ENCODE peak calls at places on chromosomes 6 and 20, in nine cellular contexts. C is nephron progenitor cell; G is neural crest cell; R is ELF-1; T is GM10248; O is midbrain; N is AG08395; X is stimulated activated CD8-positive, alpha-beta memory T cell treated with anti-CD3 and anti-CD28 coated beads, Interleukin-7, amount 100 ng/mL, for 1 hour; S is WTC11. Q is an unnamed sample.

GRCh38 chr20:64146936-64147451 is 17.3 kb upstream of the MYT1 start:
- DNase-seq in C (no peak), G (no peak), R (no peak), T (no peak), O (no peak), N (no peak), X (no peak), S (peak), Q (no peak)

GRCh38 chr6:169099411-169100202 is 154.0 kb downstream of the THBS2 start:
- DNase-seq in C (no peak), G (no peak), R (peak), T (no peak), O (no peak), N (no peak), X (no peak), S (no peak), Q (no peak)

GRCh38 chr6:7513534-7513933 is 27.9 kb upstream of the DSP start:
- DNase-seq in C (no peak), G (no peak), R (no peak), T (no peak), O (no peak), N (no peak), X (no peak), S (no peak), Q (no peak)

GRCh38 chr20:44720617-44720993 is 5.4 kb downstream of the CCN5 start:
- DNase-seq in C (no peak), G (no peak), R (peak), T (no peak), O (peak), N (peak), X (no peak), S (no peak), Q (no peak)

GRCh38 chr20:58552366-58552934 is 37.3 kb upstream of the APCDD1L start:
- DNase-seq in C (no peak), G (no peak), R (no peak), T (no peak), O (no peak), N (no peak), X (no peak), S (no peak), Q (no peak)

GRCh38 chr6:106439459-106439858 is 78.9 kb downstream of the CRYBG1 start:
- DNase-seq in C (no peak), G (no peak), R (no peak), T (no peak), O (no peak), N (peak), X (no peak), S (no peak), Q (no peak)

GRCh38 chr6:1424306-1424927 is 35.0 kb downstream of the FOXF2 start:
- DNase-seq in C (peak), G (peak), R (peak), T (peak), O (peak), N (peak), X (no peak), S (peak), Q (peak)

GRCh38 chr20:38726849-38727601 is 2.7 kb downstream of the SLC32A1 start:
- DNase-seq in C (peak), G (peak), R (peak), T (peak), O (peak), N (no peak), X (no peak), S (peak), Q (peak)

GRCh38 chr6:39029156-39030011 is 19.2 kb upstream of the GLP1R start:
- DNase-seq in C (peak), G (peak), R (peak), T (peak), O (no peak), N (peak), X (no peak), S (peak), Q (peak)

GRCh38 chr20:44204156-44204831 is 6.3 kb downstream of the OSER1 start:
- DNase-seq in C (no peak), G (no peak), R (no peak), T (no peak), O (no peak), N (peak), X (no peak), S (no peak), Q (no peak)

GRCh38 chr6:69105288-69105687 is 470.2 kb downstream of the ADGRB3 start:
- DNase-seq in C (no peak), G (no peak), R (no peak), T (no peak), O (no peak), N (no peak), X (no peak), S (peak), Q (no peak)

GRCh38 chr20:52103469-52103910 is 88.1 kb downstream of the ZFP64 start:
- DNase-seq in C (peak), G (no peak), R (peak), T (peak), O (no peak), N (no peak), X (no peak), S (peak), Q (no peak)

GRCh38 chr6:15296735-15297134 is 50.9 kb downstream of the JARID2 start:
- DNase-seq in C (no peak), G (no peak), R (no peak), T (peak), O (no peak), N (no peak), X (no peak), S (no peak), Q (no peak)

GRCh38 chr20:5331340-5331739 is 14.6 kb upstream of the PROKR2 start:
- DNase-seq in C (no peak), G (no peak), R (no peak), T (no peak), O (no peak), N (no peak), X (no peak), S (no peak), Q (no peak)

GRCh38 chr6:34027445-34027936 is 118.4 kb downstream of the GRM4 start:
- DNase-seq in C (peak), G (peak), R (peak), T (peak), O (no peak), N (peak), X (peak), S (peak), Q (peak)

GRCh38 chr20:3808544-3808943 is 11.8 kb upstream of the AP5S1 start:
- DNase-seq in C (no peak), G (no peak), R (no peak), T (no peak), O (no peak), N (no peak), X (no peak), S (no peak), Q (no peak)

GRCh38 chr6:121597654-121598053 is 162.2 kb downstream of the GJA1 start:
- DNase-seq in C (no peak), G (no peak), R (no peak), T (no peak), O (no peak), N (peak), X (no peak), S (no peak), Q (no peak)

GRCh38 chr6:130453230-130453629 is 87.4 kb downstream of the TMEM200A start:
- DNase-seq in C (no peak), G (no peak), R (no peak), T (no peak), O (no peak), N (no peak), X (no peak), S (no peak), Q (no peak)

GRCh38 chr6:160254467-160255312 is 3.9 kb downstream of the SLC22A2 start:
- DNase-seq in C (no peak), G (no peak), R (no peak), T (no peak), O (no peak), N (no peak), X (no peak), S (no peak), Q (no peak)

GRCh38 chr6:46626228-46626909 is 26.2 kb downstream of the CYP39A1 start:
- DNase-seq in C (no peak), G (no peak), R (no peak), T (peak), O (peak), N (peak), X (no peak), S (no peak), Q (no peak)

GRCh38 chr20:51914758-51915157 is 112.4 kb upstream of the SALL4 start:
- DNase-seq in C (no peak), G (no peak), R (no peak), T (no peak), O (no peak), N (no peak), X (no peak), S (no peak), Q (no peak)

GRCh38 chr20:9458075-9458818 is 56.1 kb upstream of the LAMP5 start:
- DNase-seq in C (no peak), G (no peak), R (peak), T (no peak), O (no peak), N (no peak), X (no peak), S (peak), Q (no peak)

GRCh38 chr6:128465368-128466343 is 54.7 kb downstream of the PTPRK start:
- DNase-seq in C (no peak), G (no peak), R (no peak), T (no peak), O (no peak), N (no peak), X (no peak), S (no peak), Q (no peak)

GRCh38 chr6:166586424-166587156 is at the start of gene RAMACL:
- DNase-seq in C (peak), G (no peak), R (no peak), T (peak), O (no peak), N (no peak), X (no peak), S (peak), Q (peak)

GRCh38 chr6:3911614-3912336 is 62.6 kb downstream of the FAM50B start:
- DNase-seq in C (no peak), G (no peak), R (no peak), T (no peak), O (no peak), N (peak), X (no peak), S (no peak), Q (no peak)